ENCODE peak calls at places on chromosomes 3 and 15, in eight cellular contexts. S, G, U, P, F, H, O and W are unnamed samples.
A peak's percentile ranks its signal among the peaks of the same experiment; 100 is the strongest.

GRCh38 chr3:138944842-138945645 is 1.9 kb downstream of the FOXL2 start:
- DNase-seq in S (peak; percentile 73), G (no peak), U (peak; percentile 71), P (peak; percentile 31), F (peak; percentile 27), H (no peak), O (peak; percentile 76), W (no peak)

GRCh38 chr3:141444586-141445285 is 42.1 kb upstream of the RASA2 start:
- DNase-seq in S (no peak), G (no peak), U (no peak), P (no peak), F (no peak), H (no peak), O (no peak), W (no peak)

GRCh38 chr3:169748670-169749069 is 16.2 kb downstream of the TERC start:
- DNase-seq in S (no peak), G (no peak), U (no peak), P (no peak), F (no peak), H (no peak), O (no peak), W (no peak)

GRCh38 chr3:105402287-105402801 is 35.6 kb downstream of the ALCAM start:
- DNase-seq in S (no peak), G (peak; percentile 47), U (no peak), P (no peak), F (no peak), H (no peak), O (peak; percentile 44), W (no peak)

GRCh38 chr15:101025116-101025885 is 106.1 kb downstream of the LRRK1 start:
- DNase-seq in S (no peak), G (no peak), U (no peak), P (no peak), F (no peak), H (no peak), O (no peak), W (no peak)

GRCh38 chr15:64249406-64249805 is 86.6 kb upstream of the PPIB start:
- DNase-seq in S (no peak), G (no peak), U (no peak), P (no peak), F (no peak), H (no peak), O (no peak), W (no peak)

GRCh38 chr3:100257601-100258000 is 3.2 kb upstream of the TBC1D23 start:
- DNase-seq in S (no peak), G (peak; percentile 67), U (peak; percentile 10), P (no peak), F (no peak), H (no peak), O (no peak), W (no peak)

GRCh38 chr3:136954246-136954645 is 3.5 kb upstream of the IL20RB start:
- DNase-seq in S (no peak), G (no peak), U (peak; percentile 11), P (no peak), F (no peak), H (no peak), O (no peak), W (no peak)

GRCh38 chr3:25237602-25238001 is 190.5 kb upstream of the RARB start:
- DNase-seq in S (no peak), G (no peak), U (no peak), P (no peak), F (no peak), H (no peak), O (no peak), W (no peak)

GRCh38 chr15:64854041-64854440 is 12.3 kb downstream of the PLEKHO2 start:
- DNase-seq in S (no peak), G (no peak), U (no peak), P (no peak), F (no peak), H (no peak), O (no peak), W (no peak)

GRCh38 chr3:197339841-197340520 is 41.6 kb upstream of the DLG1 start:
- DNase-seq in S (no peak), G (peak; percentile 20), U (no peak), P (no peak), F (no peak), H (no peak), O (no peak), W (no peak)

GRCh38 chr3:146164951-146165350 is 4.0 kb upstream of the PLOD2 start:
- DNase-seq in S (no peak), G (no peak), U (no peak), P (no peak), F (no peak), H (no peak), O (no peak), W (no peak)

GRCh38 chr3:57700737-57701136 is 7.9 kb upstream of the DENND6A start:
- DNase-seq in S (no peak), G (no peak), U (no peak), P (no peak), F (no peak), H (no peak), O (no peak), W (no peak)
- TF ChIP-seq CTCF in S (no peak), G (no peak), U (no peak), P (no peak), F (no peak), H (no peak), O (no peak), W (no peak)

GRCh38 chr3:44624696-44625528 is at the start of gene ZNF197:
- DNase-seq in S (peak; percentile 98), G (peak; percentile 90), U (peak; percentile 91), P (peak; percentile 51), F (peak; percentile 69), H (peak; percentile 93), O (peak; percentile 91), W (peak; percentile 63)
- TF ChIP-seq CTCF in S (peak; percentile 9), G (peak; percentile 4), U (no peak), P (no peak), F (peak; percentile 24), H (peak; percentile 60), O (no peak), W (peak; percentile 4)

GRCh38 chr3:54299169-54299935 is 177.0 kb downstream of the CACNA2D3 start:
- DNase-seq in S (no peak), G (no peak), U (no peak), P (no peak), F (no peak), H (no peak), O (no peak), W (no peak)

GRCh38 chr3:54294214-54294613 is 171.9 kb downstream of the CACNA2D3 start:
- DNase-seq in S (peak; percentile 63), G (no peak), U (peak; percentile 1), P (no peak), F (no peak), H (no peak), O (no peak), W (no peak)
- TF ChIP-seq CTCF in S (peak; percentile 48), G (no peak), U (no peak), P (no peak), F (peak; percentile 21), H (no peak), O (no peak), W (no peak)

DNA sequence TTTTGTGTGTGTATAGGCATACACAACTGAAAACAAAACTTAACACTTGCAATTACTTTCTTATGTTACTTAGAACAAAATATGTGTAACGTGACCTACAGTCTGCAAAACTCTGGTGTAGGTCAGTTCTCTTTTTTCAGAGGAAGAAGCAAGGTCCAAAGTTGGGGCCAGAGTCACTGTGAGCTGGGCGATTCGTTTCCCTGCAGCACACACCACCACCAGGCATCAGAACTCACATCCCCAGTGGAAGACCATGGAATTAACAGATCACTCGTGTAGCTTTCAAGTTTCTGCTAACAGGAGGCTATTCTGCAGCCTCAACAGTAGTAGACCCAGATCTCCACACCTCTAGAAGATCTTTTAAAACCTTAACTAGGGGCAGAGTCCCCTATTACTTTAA is 25.8 kb downstream of the ANP32A start:
- DNase-seq in S (no peak), G (no peak), U (no peak), P (no peak), F (no peak), H (no peak), O (no peak), W (no peak)
- TF ChIP-seq CTCF in S (no peak), G (no peak), U (no peak), P (no peak), F (no peak), H (no peak), O (no peak), W (no peak)

GRCh38 chr3:16601539-16602005 is 3.7 kb downstream of the DAZL start:
- DNase-seq in S (no peak), G (no peak), U (no peak), P (no peak), F (no peak), H (no peak), O (no peak), W (no peak)
- TF ChIP-seq CTCF in S (no peak), G (no peak), U (no peak), P (no peak), F (no peak), H (no peak), O (no peak), W (no peak)

GRCh38 chr3:132001036-132001435 is 33.8 kb downstream of the CPNE4 start:
- DNase-seq in S (no peak), G (no peak), U (no peak), P (no peak), F (no peak), H (no peak), O (no peak), W (no peak)

GRCh38 chr3:132002039-132002438 is 32.8 kb downstream of the CPNE4 start:
- DNase-seq in S (no peak), G (no peak), U (no peak), P (no peak), F (no peak), H (no peak), O (no peak), W (no peak)

GRCh38 chr3:131995936-131996335 is 38.9 kb downstream of the CPNE4 start:
- DNase-seq in S (no peak), G (no peak), U (no peak), P (no peak), F (no peak), H (no peak), O (no peak), W (no peak)

GRCh38 chr3:132003685-132004084 is 31.1 kb downstream of the CPNE4 start:
- DNase-seq in S (no peak), G (no peak), U (no peak), P (no peak), F (no peak), H (no peak), O (no peak), W (no peak)

DNA sequence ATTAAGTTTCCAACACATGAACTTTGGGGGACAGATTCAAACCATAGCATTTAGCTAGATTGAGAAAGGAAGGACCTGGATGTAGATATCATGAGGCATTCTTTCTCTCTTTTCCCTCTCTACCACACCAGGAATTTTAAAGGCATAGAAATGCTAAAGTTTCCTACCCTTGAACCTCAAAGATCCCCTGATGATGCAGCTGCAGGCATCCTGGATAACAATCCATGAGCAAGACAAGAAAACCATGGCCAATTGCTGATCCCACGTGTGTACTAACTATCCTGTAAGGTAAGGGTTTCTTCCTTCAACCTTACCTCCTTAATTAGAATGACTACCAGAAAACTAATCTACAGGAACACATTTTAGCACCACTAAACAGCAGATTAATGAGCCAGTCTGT is 36.8 kb downstream of the CPNE4 start:
- DNase-seq in S (peak; percentile 31), G (no peak), U (no peak), P (no peak), F (no peak), H (no peak), O (no peak), W (no peak)
- TF ChIP-seq CTCF in S (no peak), G (no peak), U (no peak), P (no peak), F (no peak), H (no peak), O (no peak), W (no peak)